ENCODE peak calls at places on chromosomes 12 and 14, in seven cellular contexts. N is astrocyte; K is iPS DF 6.9; O is mesendoderm; M is SK-N-MC; L is CD4-positive, CD25-positive, alpha-beta regulatory T cell; C is SW480. Z is an unnamed sample.
A peak's percentile ranks its signal among the peaks of the same experiment; 100 is the strongest.

GRCh38 chr14:89197623-89198022 is 219.4 kb downstream of the FOXN3 start:
- DNase-seq in O (no peak), K (no peak), N (no peak), M (no peak), C (no peak), L (no peak), Z (no peak)

GRCh38 chr12:52044284-52044983 is 6.8 kb upstream of the NR4A1 start:
- DNase-seq in K (no peak), L (no peak), M (no peak), C (no peak), O (no peak), N (peak; percentile 91), Z (no peak)

GRCh38 chr12:46445551-46446235 is 73.1 kb upstream of the SLC38A2 start:
- DNase-seq in L (no peak), C (no peak), M (no peak), N (no peak), K (no peak), O (no peak), Z (no peak)

GRCh38 chr14:84523746-84524145 is 1006.2 kb upstream of the FLRT2 start:
- DNase-seq in K (no peak), O (no peak), N (no peak), M (no peak), C (no peak), L (no peak), Z (no peak)

GRCh38 chr14:23057757-23058653 is 685 bp upstream of the CDH24 start:
- DNase-seq in M (no peak), L (peak; percentile 86), C (peak; percentile 83), O (peak; percentile 95), N (peak; percentile 58), K (peak; percentile 85), Z (peak; percentile 97)

GRCh38 chr12:104547239-104547638 is 90.5 kb downstream of the CHST11 start:
- DNase-seq in N (no peak), K (no peak), C (no peak), M (no peak), L (no peak), O (no peak), Z (no peak)

GRCh38 chr12:34291001-34291400 is 268.7 kb downstream of the ALG10 start:
- DNase-seq in N (no peak), K (no peak), L (no peak), O (no peak), C (no peak), M (no peak), Z (no peak)

GRCh38 chr12:52191841-52192791 is at the start of gene KRT80:
- DNase-seq in O (peak; percentile 82), N (peak; percentile 99), M (peak; percentile 51), K (no peak), L (no peak), C (peak; percentile 99), Z (no peak)

GRCh38 chr12:33476058-33476457 is 36.4 kb upstream of the SYT10 start:
- DNase-seq in M (no peak), L (no peak), C (no peak), O (no peak), K (no peak), N (peak; percentile 29), Z (no peak)

GRCh38 chr12:71838231-71838630 is 1.3 kb upstream of the TBC1D15 start:
- DNase-seq in N (no peak), K (no peak), L (no peak), O (no peak), C (no peak), M (no peak), Z (no peak)

GRCh38 chr14:34693228-34693939 is 21.0 kb downstream of the CFL2 start:
- DNase-seq in O (peak; percentile 77), L (peak; percentile 57), M (no peak), N (no peak), K (peak; percentile 52), C (peak; percentile 26), Z (peak; percentile 87)

GRCh38 chr14:49206832-49207231 is 379.3 kb downstream of the RPS29 start:
- DNase-seq in K (no peak), L (no peak), C (no peak), M (no peak), O (no peak), N (no peak), Z (no peak)

GRCh38 chr12:6363330-6364036 is 11.9 kb downstream of the SCNN1A start:
- DNase-seq in L (peak; percentile 74), M (no peak), C (peak; percentile 81), O (peak; percentile 73), K (no peak), N (no peak), Z (peak; percentile 76)

GRCh38 chr12:121939190-121939589 is 20.8 kb downstream of the CFAP251 start:
- DNase-seq in C (peak; percentile 72), N (peak; percentile 41), O (no peak), K (no peak), M (no peak), L (no peak), Z (no peak)

GRCh38 chr12:113826805-113827204 is 139.3 kb downstream of the RBM19 start:
- DNase-seq in L (no peak), K (no peak), C (no peak), M (no peak), O (no peak), N (no peak), Z (no peak)

GRCh38 chr14:61140271-61140670 is 140.9 kb downstream of the TMEM30B start:
- DNase-seq in M (no peak), C (no peak), L (no peak), O (no peak), N (peak; percentile 36), K (no peak), Z (no peak)

GRCh38 chr12:105522166-105522825 is 191.8 kb downstream of the C12orf75 start:
- DNase-seq in L (no peak), C (no peak), N (peak; percentile 90), M (no peak), K (no peak), O (no peak), Z (no peak)

GRCh38 chr14:73878436-73878835 is 8.2 kb upstream of the ZNF410 start:
- DNase-seq in C (no peak), L (no peak), K (no peak), M (no peak), O (no peak), N (peak; percentile 39), Z (no peak)

GRCh38 chr12:113133036-113133435 is 2.5 kb downstream of the RASAL1 start:
- DNase-seq in O (no peak), N (no peak), L (no peak), K (no peak), C (no peak), M (no peak), Z (peak; percentile 33)